ENCODE peak calls at places on chromosomes 5 and 9, in five cellular contexts. C, D, F, Z and H are unnamed samples.
A peak's percentile ranks its signal among the peaks of the same experiment; 100 is the strongest.

GRCh38 chr9:135156525-135157510 is 69.3 kb downstream of the OLFM1 start:
- DNase-seq in F (no peak), Z (peak; percentile 20), D (no peak), C (peak; percentile 53), H (no peak)

GRCh38 chr9:121861501-121862180 is 210.2 kb downstream of the DAB2IP start:
- DNase-seq in F (no peak), C (no peak), Z (peak; percentile 43), D (no peak), H (no peak)

GRCh38 chr9:21656776-21657637 is 145.4 kb upstream of the MTAP start:
- DNase-seq in C (no peak), F (no peak), D (no peak), Z (peak; percentile 40), H (peak; percentile 60)

GRCh38 chr9:34884732-34885131 is 73.4 kb upstream of the PHF24 start:
- DNase-seq in F (peak; percentile 7), C (no peak), Z (no peak), D (no peak), H (no peak)

GRCh38 chr9:35605336-35606137 is 475 bp downstream of the TESK1 start:
- DNase-seq in D (peak; percentile 4), F (no peak), C (no peak), Z (peak; percentile 71), H (no peak)

GRCh38 chr5:137143244-137143605 is 355.9 kb downstream of the SPOCK1 start:
- DNase-seq in C (no peak), D (no peak), F (no peak), Z (no peak), H (no peak)

GRCh38 chr9:16652511-16653101 is 217.9 kb downstream of the BNC2 start:
- DNase-seq in F (no peak), C (no peak), D (no peak), Z (no peak), H (no peak)

GRCh38 chr9:79049371-79049770 is 522.4 kb upstream of the TLE4 start:
- DNase-seq in C (no peak), Z (no peak), F (no peak), D (no peak), H (no peak)

GRCh38 chr9:137959641-137960411 is 82.2 kb downstream of the CACNA1B start:
- DNase-seq in Z (no peak), F (no peak), C (no peak), D (no peak), H (no peak)

GRCh38 chr9:95107001-95107749 is 210.3 kb downstream of the FANCC start:
- DNase-seq in C (no peak), D (no peak), Z (no peak), F (no peak), H (no peak)

GRCh38 chr5:137199201-137199600 is 299.9 kb downstream of the SPOCK1 start:
- DNase-seq in C (no peak), D (no peak), Z (no peak), F (no peak), H (no peak)

GRCh38 chr5:127970081-127970480 is 113.5 kb upstream of the SLC12A2 start:
- DNase-seq in Z (no peak), D (no peak), C (no peak), F (no peak), H (no peak)

GRCh38 chr5:132499440-132500243 is 9.1 kb upstream of the IRF1 start:
- DNase-seq in D (no peak), C (no peak), F (no peak), Z (no peak), H (no peak)

GRCh38 chr5:27020965-27021364 is 17.4 kb downstream of the CDH9 start:
- DNase-seq in C (peak; percentile 34), Z (no peak), D (peak; percentile 73), F (no peak), H (no peak)